ENCODE peak calls at places on chromosomes 6 and 20, in nine cellular contexts. V is esophagus muscularis mucosa, S is spleen, O is prostate gland, D is A549, P is lower leg skin, H is right lobe of liver, T is HepG2, L is uterus. X is an unnamed sample.

GRCh38 chr20:57746832-57747404 is 37.1 kb upstream of the PMEPA1 start:
- DNase-seq in P (no peak), D (peak), S (peak), O (no peak), L (no peak), T (no peak), V (no peak), H (no peak), X (no peak)

GRCh38 chr6:14108571-14109410 is 8.8 kb upstream of the CD83 start:
- DNase-seq in H (peak), S (peak), T (no peak), O (no peak), D (no peak), L (no peak), P (no peak), V (no peak), X (peak)

GRCh38 chr6:154805288-154805911 is 72.2 kb downstream of the SCAF8 start:
- DNase-seq in T (peak), V (no peak), D (peak), O (no peak), P (no peak), L (no peak), S (no peak), H (no peak), X (no peak)

GRCh38 chr6:161010418-161010817 is 18.8 kb downstream of the MAP3K4 start:
- DNase-seq in V (no peak), S (no peak), D (no peak), H (no peak), P (no peak), L (no peak), T (no peak), O (no peak), X (no peak)

GRCh38 chr6:127641905-127642304 is 64.9 kb downstream of the C6orf58 start:
- DNase-seq in V (no peak), O (no peak), P (no peak), D (peak), H (no peak), S (no peak), T (peak), L (no peak), X (peak)

GRCh38 chr6:164097557-164098398 is 683.3 kb downstream of the QKI start:
- DNase-seq in O (no peak), V (peak), T (no peak), L (peak), S (no peak), H (no peak), D (no peak), P (no peak), X (peak)

GRCh38 chr20:53786445-53787267 is 193.0 kb upstream of the ZNF217 start:
- DNase-seq in L (no peak), O (peak), V (no peak), T (peak), D (peak), S (no peak), P (peak), H (no peak), X (no peak)

GRCh38 chr20:60952861-60953260 is 299.2 kb upstream of the CDH4 start:
- DNase-seq in H (no peak), D (no peak), T (no peak), O (no peak), P (peak), V (no peak), S (no peak), L (no peak), X (no peak)

GRCh38 chr20:2042400-2042799 is 48.5 kb upstream of the PDYN start:
- DNase-seq in P (no peak), S (no peak), V (no peak), O (no peak), D (no peak), H (no peak), T (no peak), L (no peak), X (no peak)

GRCh38 chr6:158233214-158233795 is 65.2 kb downstream of the GTF2H5 start:
- DNase-seq in T (peak), S (no peak), P (no peak), L (no peak), H (no peak), V (no peak), O (no peak), D (no peak), X (no peak)

GRCh38 chr6:131744888-131745287 is 34.1 kb upstream of the CTAGE9 start:
- DNase-seq in O (no peak), P (no peak), L (no peak), V (no peak), T (no peak), D (no peak), S (no peak), H (no peak), X (no peak)

GRCh38 chr6:36650848-36651247 is 27.7 kb upstream of the CDKN1A start:
- DNase-seq in D (no peak), S (no peak), P (no peak), H (no peak), L (no peak), O (peak), V (no peak), T (peak), X (no peak)

GRCh38 chr6:162119349-162119748 is 608.2 kb downstream of the PRKN start:
- DNase-seq in H (no peak), V (no peak), O (no peak), S (no peak), L (no peak), P (peak), T (no peak), D (no peak), X (peak)

GRCh38 chr20:41191562-41192500 is 54.5 kb downstream of the PLCG1 start:
- DNase-seq in D (no peak), L (no peak), S (no peak), T (no peak), V (no peak), O (no peak), P (peak), H (no peak), X (no peak)

GRCh38 chr6:131828080-131828479 is 20.3 kb downstream of the ENPP1 start:
- DNase-seq in P (no peak), T (no peak), L (peak), D (no peak), S (no peak), O (no peak), V (no peak), H (no peak), X (peak)

GRCh38 chr20:44909872-44910689 is at the start of gene PABPC1L:
- DNase-seq in T (peak), P (peak), V (no peak), L (peak), O (peak), D (peak), S (peak), H (peak), X (peak)

GRCh38 chr6:14784596-14785360 is 461.1 kb upstream of the JARID2 start:
- DNase-seq in O (no peak), S (no peak), L (no peak), H (no peak), T (no peak), P (no peak), V (no peak), D (no peak), X (no peak)

GRCh38 chr20:33000802-33001466 is 3.3 kb downstream of the SUN5 start:
- DNase-seq in P (no peak), T (no peak), H (no peak), D (no peak), L (no peak), S (peak), V (no peak), O (no peak), X (no peak)

GRCh38 chr20:7269452-7269851 is 502.0 kb downstream of the BMP2 start:
- DNase-seq in H (no peak), L (no peak), P (no peak), S (no peak), V (no peak), D (no peak), T (no peak), O (no peak), X (no peak)

GRCh38 chr6:105469951-105470350 is 67.1 kb upstream of the PREP start:
- DNase-seq in V (no peak), H (no peak), L (no peak), T (no peak), D (no peak), O (no peak), P (no peak), S (no peak), X (no peak)
- TF ChIP-seq POLR2A in V (no peak), H (no peak), L (no peak), T (no peak), D (no peak), O (no peak), P (no peak), S (no peak), X (no peak)

GRCh38 chr6:41071923-41072835 is at the start of gene OARD1:
- DNase-seq in V (peak), O (peak), P (peak), H (peak), T (peak), S (peak), D (peak), L (peak), X (peak)

GRCh38 chr6:41073968-41074691 is 1.4 kb downstream of the NFYA start:
- DNase-seq in V (no peak), T (no peak), D (no peak), S (no peak), O (no peak), L (no peak), H (no peak), P (no peak), X (no peak)

GRCh38 chr6:41074692-41075436 is 2.1 kb downstream of the NFYA start:
- DNase-seq in V (no peak), T (peak), O (peak), H (peak), P (no peak), L (peak), D (no peak), S (no peak), X (peak)

GRCh38 chr6:41072836-41073202 is at the start of gene NFYA:
- DNase-seq in P (peak), H (no peak), T (no peak), O (no peak), L (no peak), D (no peak), S (no peak), V (no peak), X (no peak)

DNA sequence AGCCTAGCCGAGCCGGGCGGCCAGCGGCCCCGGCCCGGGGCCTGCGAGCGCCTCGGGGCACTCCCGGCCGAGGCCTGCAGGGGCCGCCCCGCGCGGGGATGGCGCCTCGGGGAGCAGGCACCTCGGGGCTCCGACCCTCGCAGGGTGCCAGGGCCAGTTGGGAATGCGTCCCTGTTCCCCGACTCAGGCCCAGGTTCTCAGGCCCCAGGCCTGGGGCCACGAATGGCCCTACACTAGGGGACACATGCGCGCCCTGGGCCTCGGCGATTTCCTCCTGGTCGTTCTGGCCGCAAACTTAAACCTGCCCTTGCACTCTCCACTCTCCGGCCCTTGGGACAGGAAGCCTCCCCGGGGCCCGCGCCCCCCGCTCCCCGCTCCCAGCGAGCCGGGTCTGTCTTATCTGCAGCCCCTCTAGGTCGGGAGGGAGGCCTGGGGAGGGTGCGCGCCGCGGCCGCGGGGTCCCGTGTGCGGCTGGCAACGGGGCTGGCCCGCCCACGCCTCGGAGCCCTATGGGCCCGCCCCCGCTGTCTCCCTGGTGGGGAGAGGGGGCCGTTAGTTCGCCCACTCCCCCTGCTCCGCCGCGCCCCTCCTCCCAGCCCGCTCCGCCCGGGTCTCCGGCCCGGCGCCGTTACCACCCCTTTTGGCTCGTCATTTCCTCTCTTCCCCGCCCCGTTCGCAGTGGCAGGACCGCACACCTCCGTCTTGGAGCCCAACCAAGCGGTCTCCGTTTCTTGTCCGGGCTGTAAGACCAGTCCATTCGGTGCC is 611 bp downstream of the NFYA start:
- DNase-seq in L (peak), S (peak), O (peak), T (peak), D (peak), V (peak), H (peak), P (peak), X (peak)
- H3K4me3 ChIP-seq in L (peak), S (peak), O (peak), T (peak), D (peak), V (peak), H (peak), P (peak), X (peak)

GRCh38 chr20:23909390-23909789 is 29.8 kb upstream of the CST5 start:
- DNase-seq in V (peak), S (no peak), O (no peak), L (no peak), P (peak), H (no peak), D (no peak), T (no peak), X (no peak)
- TF ChIP-seq POLR2A in V (no peak), S (no peak), O (no peak), L (no peak), P (no peak), H (no peak), D (no peak), T (no peak), X (no peak)

DNA sequence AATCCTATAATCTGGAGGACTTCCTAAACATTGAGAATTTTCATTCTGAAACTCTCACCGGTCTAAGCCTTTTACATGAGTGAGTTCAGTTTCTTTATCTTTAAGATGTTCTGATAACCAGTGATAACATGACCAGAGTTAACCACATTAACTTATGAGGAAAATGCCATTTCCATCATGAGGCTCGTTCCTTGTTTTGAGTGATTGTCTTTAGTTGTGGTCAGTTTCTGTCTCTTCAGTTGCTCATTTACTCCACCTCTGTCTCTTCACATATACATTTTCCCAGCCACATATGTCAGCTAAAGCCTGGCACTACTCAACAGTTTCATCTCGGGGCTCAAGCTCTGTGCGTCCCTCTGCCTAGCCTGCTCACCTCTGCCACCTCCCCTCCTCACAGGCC is 70.4 kb downstream of the JAG1 start:
- DNase-seq in S (no peak), D (no peak), O (no peak), H (no peak), T (no peak), P (no peak), L (no peak), V (no peak), X (no peak)
- H3K4me3 ChIP-seq in S (no peak), D (no peak), O (no peak), H (no peak), T (no peak), P (no peak), L (no peak), V (no peak), X (no peak)

DNA sequence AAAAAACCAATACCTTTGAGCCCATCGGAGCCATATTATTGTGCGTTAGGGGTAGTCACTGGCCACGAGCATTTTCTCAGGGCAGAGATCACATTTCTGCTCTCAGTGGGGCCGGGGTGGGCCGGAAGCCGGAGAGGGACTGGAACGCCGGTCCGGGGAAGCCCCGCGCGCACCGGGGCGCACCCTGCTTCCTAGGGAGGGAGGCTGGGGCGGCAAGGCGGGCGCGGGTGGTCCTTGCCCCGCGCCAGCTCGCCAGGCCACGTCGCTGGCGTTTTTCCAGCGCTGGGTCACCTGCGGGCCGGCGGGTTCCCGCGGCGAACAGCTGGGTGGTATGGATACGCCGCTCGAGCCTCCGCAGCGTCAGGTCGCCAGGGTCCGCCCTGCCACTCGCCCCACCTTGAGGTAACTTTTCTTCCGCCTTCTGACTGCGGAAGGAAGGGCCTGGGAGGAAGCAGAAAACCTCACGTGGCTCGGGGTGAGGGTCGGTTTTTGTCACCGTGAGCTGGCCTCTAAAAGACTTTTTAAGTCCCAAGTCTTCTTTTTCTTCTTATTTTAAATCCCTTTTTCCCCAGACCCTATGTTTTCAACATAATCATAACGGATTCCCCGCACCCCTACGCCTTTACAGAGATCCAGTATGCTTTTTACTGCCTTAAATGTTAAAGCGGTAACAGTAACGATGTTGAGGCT is 2.7 kb upstream of the EEF1A1 start:
- DNase-seq in D (peak), T (peak), S (peak), O (peak), L (peak), H (peak), P (peak), V (no peak), X (peak)
- TF ChIP-seq POLR2A in D (peak), T (peak), S (no peak), O (peak), L (peak), H (peak), P (no peak), V (no peak), X (peak)

X was measured in adrenal gland.